ENCODE peak calls at places on chromosome 16, in seven cellular contexts. C is nephron progenitor cell; F is K562; E is ureter; W is hepatocyte; A is dermis blood vessel endothelial cell; J is stimulated activated CD8-positive, alpha-beta memory T cell treated with anti-CD3 and anti-CD28 coated beads, Interleukin-12 subunit alpha, Interleukin-12 subunit beta, amount 100 ng/mL, for 4 hours. G is an unnamed sample.

GRCh38 chr16:52346709-52347108 is 200.2 kb downstream of the TOX3 start:
- DNase-seq in C (no peak), W (no peak), A (no peak), E (no peak), F (no peak), J (no peak), G (no peak)

GRCh38 chr16:282944-283744 is at the start of gene PDIA2:
- DNase-seq in J (no peak), C (no peak), A (no peak), W (no peak), F (no peak), E (no peak), G (no peak)

GRCh38 chr16:49466881-49467280 is 93.3 kb downstream of the C16orf78 start:
- DNase-seq in W (no peak), A (no peak), E (peak), J (no peak), C (no peak), F (no peak), G (no peak)

GRCh38 chr16:75028544-75028943 is 29.7 kb downstream of the ZNRF1 start:
- DNase-seq in A (no peak), F (no peak), E (no peak), C (no peak), J (no peak), W (no peak), G (no peak)

GRCh38 chr16:57235128-57236092 is 9.6 kb upstream of the ARL2BP start:
- DNase-seq in A (no peak), F (peak), E (no peak), W (peak), C (no peak), J (no peak), G (no peak)

GRCh38 chr16:14309906-14310305 is 238.8 kb downstream of the MRTFB start:
- DNase-seq in A (no peak), W (no peak), J (no peak), E (no peak), C (no peak), F (no peak), G (no peak)

GRCh38 chr16:67298277-67298676 is 18.9 kb downstream of the PLEKHG4 start:
- DNase-seq in F (no peak), C (no peak), E (no peak), J (no peak), A (no peak), W (no peak), G (no peak)

GRCh38 chr16:2532494-2533141 is 1.4 kb upstream of the CEMP1 start:
- DNase-seq in W (peak), J (no peak), F (peak), A (peak), E (peak), C (no peak), G (peak)

GRCh38 chr16:7861891-7862585 is 529.4 kb downstream of the RBFOX1 start:
- DNase-seq in A (no peak), F (no peak), C (no peak), W (no peak), J (no peak), E (no peak), G (no peak)

GRCh38 chr16:8864480-8864879 is 4.3 kb downstream of the CARHSP1 start:
- DNase-seq in A (no peak), E (no peak), J (no peak), C (no peak), F (no peak), W (no peak), G (no peak)

GRCh38 chr16:990516-991291 is 9.1 kb downstream of the SOX8 start:
- DNase-seq in E (no peak), W (no peak), F (no peak), A (no peak), J (no peak), C (no peak), G (no peak)

GRCh38 chr16:85065099-85065498 is 37.5 kb downstream of the KIAA0513 start:
- DNase-seq in F (no peak), E (no peak), C (no peak), J (no peak), A (no peak), W (no peak), G (no peak)

GRCh38 chr16:2082171-2082982 is 34.6 kb downstream of the TSC2 start:
- DNase-seq in E (peak), C (peak), F (no peak), W (no peak), J (no peak), A (no peak), G (no peak)

GRCh38 chr16:88914750-88915368 is 48.4 kb upstream of the PABPN1L start:
- DNase-seq in E (no peak), W (no peak), A (no peak), J (no peak), F (no peak), C (no peak), G (no peak)